ENCODE peak calls at places on chromosomes 2 and 18, in five cellular contexts. I, V, H, K and E are unnamed samples.
A peak's percentile ranks its signal among the peaks of the same experiment; 100 is the strongest.

GRCh38 chr18:6222271-6222670 is 192.4 kb downstream of the L3MBTL4 start:
- DNase-seq in I (no peak), V (no peak), H (no peak), K (no peak), E (no peak)

GRCh38 chr2:237060518-237061312 is 25.0 kb upstream of the COPS8 start:
- DNase-seq in I (peak; percentile 72), V (peak; percentile 28), H (peak; percentile 17), K (no peak), E (no peak)

GRCh38 chr2:16716051-16716450 is 50.4 kb upstream of the CYRIA start:
- DNase-seq in I (no peak), V (no peak), H (no peak), K (no peak), E (no peak)

GRCh38 chr2:144705328-144706245 is 185.7 kb upstream of the ZEB2 start:
- DNase-seq in I (peak; percentile 13), V (no peak), H (no peak), K (no peak), E (no peak)

GRCh38 chr2:120442923-120443571 is 97.1 kb downstream of the INHBB start:
- DNase-seq in I (no peak), V (peak; percentile 83), H (no peak), K (peak; percentile 57), E (peak; percentile 21)

GRCh38 chr2:119449526-119449925 is 17.9 kb downstream of the TMEM37 start:
- DNase-seq in I (no peak), V (no peak), H (no peak), K (peak; percentile 52), E (no peak)

GRCh38 chr2:119248311-119248710 is 24.7 kb downstream of the STEAP3 start:
- DNase-seq in I (peak; percentile 88), V (no peak), H (no peak), K (no peak), E (no peak)

GRCh38 chr2:66440692-66441091 is 5.8 kb downstream of the MEIS1 start:
- DNase-seq in I (no peak), V (no peak), H (no peak), K (peak; percentile 80), E (no peak)

GRCh38 chr18:5937086-5937485 is 41.8 kb upstream of the TMEM200C start:
- DNase-seq in I (no peak), V (no peak), H (no peak), K (no peak), E (no peak)